ENCODE peak calls at places on chromosomes 16 and 17, in eight cellular contexts. B, S, I, A, E, D, G and V are unnamed samples.
A peak's percentile ranks its signal among the peaks of the same experiment; 100 is the strongest.

GRCh38 chr16:86349338-86349900 is 160.9 kb upstream of the FOXF1 start:
- DNase-seq in B (no peak), S (no peak), I (no peak), A (no peak), E (no peak), D (no peak), G (no peak), V (no peak)

GRCh38 chr16:14641206-14641605 is 8.5 kb downstream of the BFAR start:
- DNase-seq in B (no peak), S (no peak), I (no peak), A (no peak), E (no peak), D (no peak), G (no peak), V (no peak)

GRCh38 chr16:69112285-69113129 is 7.1 kb downstream of the HAS3 start:
- DNase-seq in B (peak; percentile 85), S (peak; percentile 52), I (peak; percentile 35), A (no peak), E (peak; percentile 84), D (peak; percentile 67), G (peak; percentile 39), V (peak; percentile 87)

GRCh38 chr17:42050360-42051012 is at the start of gene C17orf113:
- DNase-seq in B (peak; percentile 89), S (peak; percentile 22), I (no peak), A (no peak), E (peak; percentile 88), D (peak; percentile 91), G (peak; percentile 54), V (peak; percentile 81)

GRCh38 chr17:9875441-9875840 is 29.6 kb downstream of the RCVRN start:
- DNase-seq in B (no peak), S (peak; percentile 31), I (peak; percentile 0), A (peak; percentile 89), E (peak; percentile 47), D (no peak), G (peak; percentile 66), V (peak; percentile 11)

GRCh38 chr17:79214940-79215604 is 140.4 kb downstream of the ENGASE start:
- DNase-seq in B (no peak), S (no peak), I (no peak), A (no peak), E (no peak), D (no peak), G (no peak), V (no peak)

GRCh38 chr17:9339958-9340357 is 235.7 kb downstream of the STX8 start:
- DNase-seq in B (no peak), S (no peak), I (no peak), A (no peak), E (no peak), D (no peak), G (no peak), V (no peak)

GRCh38 chr17:15273141-15273793 is 8.1 kb upstream of the PMP22 start:
- DNase-seq in B (peak; percentile 73), S (peak; percentile 79), I (peak; percentile 70), A (peak; percentile 90), E (no peak), D (no peak), G (no peak), V (no peak)

GRCh38 chr17:51921500-51921899 is 237.0 kb downstream of the CA10 start:
- DNase-seq in B (no peak), S (no peak), I (no peak), A (no peak), E (no peak), D (no peak), G (no peak), V (peak; percentile 32)

GRCh38 chr16:4900036-4900435 is 36.9 kb downstream of the PPL start:
- DNase-seq in B (no peak), S (peak; percentile 39), I (peak; percentile 50), A (no peak), E (no peak), D (no peak), G (no peak), V (no peak)

GRCh38 chr16:26111900-26112299 is 420.1 kb downstream of the HS3ST4 start:
- DNase-seq in B (no peak), S (no peak), I (no peak), A (no peak), E (peak; percentile 17), D (no peak), G (no peak), V (peak; percentile 19)

GRCh38 chr16:85197611-85198566 is 85.6 kb upstream of the CIBAR2 start:
- DNase-seq in B (no peak), S (no peak), I (no peak), A (no peak), E (no peak), D (no peak), G (no peak), V (no peak)

GRCh38 chr17:51995797-51996403 is 162.6 kb downstream of the CA10 start:
- DNase-seq in B (no peak), S (no peak), I (no peak), A (no peak), E (no peak), D (no peak), G (no peak), V (peak; percentile 3)

GRCh38 chr17:38369124-38369886 is 17.7 kb downstream of the SOCS7 start:
- DNase-seq in B (no peak), S (no peak), I (no peak), A (no peak), E (no peak), D (no peak), G (no peak), V (no peak)

GRCh38 chr16:85632709-85633437 is 19.8 kb downstream of the GSE1 start:
- DNase-seq in B (no peak), S (no peak), I (no peak), A (no peak), E (no peak), D (no peak), G (no peak), V (no peak)

GRCh38 chr17:9232155-9232475 is 210.8 kb downstream of the NTN1 start:
- DNase-seq in B (no peak), S (no peak), I (no peak), A (no peak), E (no peak), D (no peak), G (no peak), V (no peak)

GRCh38 chr17:73348824-73349095 is 37.0 kb upstream of the CDC42EP4 start:
- DNase-seq in B (no peak), S (no peak), I (no peak), A (no peak), E (no peak), D (no peak), G (no peak), V (no peak)

GRCh38 chr17:64174686-64175456 is 44.9 kb upstream of the ERN1 start:
- DNase-seq in B (no peak), S (peak; percentile 50), I (peak; percentile 59), A (no peak), E (no peak), D (no peak), G (no peak), V (no peak)

GRCh38 chr17:70987867-70988340 is 818.6 kb downstream of the KCNJ2 start:
- DNase-seq in B (no peak), S (no peak), I (no peak), A (no peak), E (peak; percentile 30), D (no peak), G (no peak), V (peak; percentile 60)

GRCh38 chr17:77466596-77467223 is 325.9 kb downstream of the SEC14L1 start:
- DNase-seq in B (no peak), S (no peak), I (no peak), A (no peak), E (peak; percentile 41), D (no peak), G (no peak), V (no peak)

GRCh38 chr16:12901597-12902436 is at the start of gene SHISA9:
- DNase-seq in B (no peak), S (no peak), I (no peak), A (no peak), E (peak; percentile 85), D (no peak), G (no peak), V (peak; percentile 48)

GRCh38 chr17:74736423-74737298 is at the start of gene RAB37:
- DNase-seq in B (peak; percentile 87), S (no peak), I (no peak), A (no peak), E (peak; percentile 74), D (peak; percentile 92), G (no peak), V (peak; percentile 84)

GRCh38 chr17:5508855-5509254 is 22.5 kb downstream of the MIS12 start:
- DNase-seq in B (no peak), S (peak; percentile 68), I (peak; percentile 57), A (peak; percentile 88), E (peak; percentile 86), D (no peak), G (no peak), V (peak; percentile 84)
- TF ChIP-seq CTCF in B (no peak), S (no peak), I (no peak), A (no peak), E (no peak), D (no peak), G (no peak), V (no peak)

GRCh38 chr17:11240041-11240801 is 792 bp upstream of the SHISA6 start:
- DNase-seq in B (no peak), S (no peak), I (no peak), A (no peak), E (peak; percentile 83), D (no peak), G (no peak), V (peak; percentile 39)
- TF ChIP-seq CTCF in B (no peak), S (no peak), I (no peak), A (no peak), E (peak; percentile 46), D (no peak), G (no peak), V (no peak)

DNA sequence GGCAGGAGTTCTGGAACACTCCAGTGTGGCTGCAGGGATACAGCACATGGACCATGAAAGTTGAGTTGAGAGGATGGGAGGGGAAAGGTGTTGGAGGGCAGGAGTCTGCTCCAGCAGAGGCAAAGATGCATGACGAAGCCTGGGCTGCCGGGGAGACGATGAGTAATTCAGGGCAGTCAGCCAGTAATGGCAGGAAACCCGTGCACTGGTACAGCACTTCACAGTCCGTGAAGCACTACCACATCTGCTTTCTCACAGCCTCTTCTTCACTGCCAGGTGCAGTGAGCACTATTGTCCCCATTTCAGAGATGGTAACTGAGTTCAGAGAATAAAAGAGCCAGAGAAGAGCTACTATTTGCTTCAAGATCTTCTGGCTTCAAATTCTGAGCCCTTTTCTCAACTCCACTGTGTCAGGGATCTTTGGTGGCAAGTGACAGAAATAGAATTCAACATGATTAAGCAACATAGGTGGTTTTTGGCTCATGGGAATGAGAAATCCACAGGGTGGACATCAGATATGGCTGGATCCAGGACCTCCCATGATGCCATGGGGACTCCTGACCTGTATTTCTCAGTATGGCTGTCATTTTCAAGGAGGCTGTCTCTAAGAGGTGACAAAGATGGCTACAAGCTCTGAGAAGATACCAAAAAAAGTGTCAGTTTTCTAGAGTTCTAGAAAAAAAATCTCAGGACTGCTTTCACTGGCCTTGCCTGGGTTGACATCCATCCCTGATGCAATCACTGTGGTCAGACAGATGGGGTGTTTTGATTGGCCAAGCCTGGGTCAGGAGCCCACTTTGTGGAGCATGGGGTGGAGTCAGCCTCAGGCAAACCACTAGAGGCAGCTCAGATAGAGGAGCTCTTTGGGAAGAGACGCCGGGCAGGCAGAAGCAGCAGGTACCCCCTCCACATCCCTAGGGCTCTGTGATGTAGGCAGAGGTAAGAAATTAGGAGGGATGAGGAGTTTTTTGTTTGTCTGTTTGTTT is 24.7 kb downstream of the IL21R start:
- DNase-seq in B (no peak), S (peak; percentile 86), I (peak; percentile 83), A (peak; percentile 91), E (no peak), D (peak; percentile 78), G (peak; percentile 55), V (peak; percentile 49)
- TF ChIP-seq CTCF in B (no peak), S (no peak), I (peak; percentile 19), A (no peak), E (peak; percentile 3), D (no peak), G (no peak), V (no peak)

GRCh38 chr17:80916246-80916645 is 75.4 kb upstream of the CHMP6 start:
- DNase-seq in B (no peak), S (no peak), I (no peak), A (no peak), E (no peak), D (no peak), G (no peak), V (no peak)
- TF ChIP-seq CTCF in B (no peak), S (no peak), I (no peak), A (no peak), E (no peak), D (no peak), G (no peak), V (no peak)